ENCODE peak calls at places on chromosomes 16 and 17, in eight cellular contexts. P, F, G, E, R, V, D and I are unnamed samples. For H3K36me3, the result is how much of the 10 kb centered on the place peaks cover.

GRCh38 chr16:85659805-85660511 is 28.8 kb downstream of the GINS2 start:
- DNase-seq in F (peak), P (peak), E (peak), G (peak), V (peak), D (peak), R (peak), I (peak)

GRCh38 chr16:165539-166374 is at the start of gene HBM:
- DNase-seq in F (no peak), R (no peak), V (no peak), P (no peak), D (peak), G (no peak), E (no peak), I (no peak)

GRCh38 chr17:41176744-41177387 is 1.2 kb downstream of the KRTAP4-2 start:
- DNase-seq in F (no peak), D (no peak), R (no peak), G (no peak), P (no peak), V (no peak), E (no peak), I (no peak)

GRCh38 chr17:50947844-50948514 is 81.8 kb upstream of the TOB1 start:
- DNase-seq in R (peak), F (peak), P (no peak), V (no peak), E (no peak), D (no peak), G (no peak), I (peak)

GRCh38 chr17:56690441-56691291 is 97.2 kb downstream of the NOG start:
- DNase-seq in V (no peak), E (no peak), G (no peak), D (no peak), R (no peak), P (no peak), F (no peak), I (no peak)

GRCh38 chr17:69857412-69857835 is 217.6 kb upstream of the KCNJ16 start:
- DNase-seq in R (no peak), G (peak), D (no peak), V (no peak), P (peak), F (no peak), E (no peak), I (no peak)

GRCh38 chr16:81500833-81501521 is 56.4 kb downstream of the CMIP start:
- DNase-seq in V (peak), E (no peak), R (peak), F (peak), G (peak), D (no peak), P (peak), I (no peak)

GRCh38 chr17:39634384-39634871 is 2.5 kb upstream of the STARD3 start:
- DNase-seq in F (no peak), D (peak), E (peak), R (no peak), P (peak), G (peak), V (peak), I (no peak)

GRCh38 chr17:67253379-67253778 is 8.4 kb upstream of the HELZ start:
- DNase-seq in D (no peak), P (peak), V (no peak), G (no peak), R (no peak), F (no peak), E (no peak), I (no peak)

GRCh38 chr17:29116652-29117439 is 63.4 kb downstream of the MYO18A start:
- DNase-seq in R (peak), E (peak), D (peak), V (peak), P (peak), F (peak), G (peak), I (peak)

GRCh38 chr17:47298712-47299111 is 25.0 kb upstream of the EFCAB13 start:
- DNase-seq in V (no peak), F (no peak), G (no peak), E (no peak), R (no peak), D (no peak), P (no peak), I (no peak)

GRCh38 chr17:8436169-8436932 is 667 bp downstream of the NDEL1 start:
- DNase-seq in F (peak), R (peak), E (peak), G (peak), V (peak), D (peak), P (peak), I (peak)

GRCh38 chr17:82527893-82528292 is 8.4 kb downstream of the FOXK2 start:
- DNase-seq in V (no peak), G (no peak), P (no peak), R (no peak), E (no peak), F (no peak), D (no peak), I (no peak)

GRCh38 chr17:28097901-28098300 is 55.4 kb downstream of the NLK start:
- DNase-seq in P (no peak), G (no peak), V (no peak), D (no peak), E (no peak), F (no peak), R (no peak), I (no peak)

GRCh38 chr17:74566132-74566753 is 1.1 kb downstream of the CD300H start:
- DNase-seq in P (peak), F (no peak), E (peak), G (no peak), D (peak), R (peak), V (peak), I (no peak)
- H3K4me3 ChIP-seq in P (no peak), F (no peak), E (no peak), G (no peak), D (no peak), R (peak), V (no peak), I (no peak)

GRCh38 chr17:78423961-78424747 is 45.7 kb downstream of the PGS1 start:
- DNase-seq in P (no peak), V (peak), G (no peak), F (no peak), E (no peak), D (no peak), R (no peak), I (no peak)
- H3K36me3 ChIP-seq in P (under half), V (under half), G (under half), F (under half), E (half or more), D (under half), R (under half), I (under half)

DNA sequence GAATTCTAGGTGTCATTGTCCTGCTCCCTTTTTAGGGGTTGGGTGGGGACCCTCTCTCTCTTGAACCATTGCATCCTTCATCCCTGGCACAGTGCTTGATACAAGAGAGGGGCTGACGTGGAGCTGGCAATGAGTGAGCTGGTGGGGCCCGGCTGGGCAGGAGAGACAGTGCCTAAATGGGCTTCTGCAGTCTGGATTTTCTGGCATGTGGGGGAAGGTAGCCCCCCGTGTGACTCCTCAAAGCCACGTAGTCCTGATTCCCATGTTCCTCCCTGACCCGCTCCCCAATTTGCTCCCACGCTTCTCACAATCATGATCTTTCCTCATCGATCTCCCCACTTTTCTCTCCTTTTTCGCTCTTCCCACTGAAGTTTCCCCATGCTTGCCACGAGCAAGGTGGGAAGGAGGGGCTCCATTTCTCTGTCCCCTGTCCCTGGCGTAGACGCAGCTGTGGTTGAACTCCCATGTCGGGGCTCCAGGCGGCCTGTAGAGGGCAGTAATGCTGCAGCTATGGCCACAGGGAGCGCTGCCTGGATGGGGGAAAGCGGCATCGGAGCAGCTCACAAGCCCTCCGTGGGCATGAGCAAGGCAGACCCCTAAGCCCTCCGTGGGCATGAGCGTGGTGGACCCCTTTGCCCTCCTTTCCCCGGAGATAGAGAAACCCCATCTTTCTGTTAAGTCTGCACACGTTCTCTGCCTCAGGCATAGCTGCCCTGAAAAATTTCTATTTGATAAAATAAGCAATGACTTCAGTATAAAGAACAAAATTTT is 47.5 kb downstream of the HAPSTR1 start:
- DNase-seq in F (peak), V (peak), P (peak), D (peak), G (peak), E (peak), R (peak), I (peak)
- H3K4me3 ChIP-seq in F (no peak), V (peak), P (no peak), D (peak), G (peak), E (peak), R (peak), I (no peak)

GRCh38 chr17:17129466-17129865 is 76.7 kb downstream of the PLD6 start:
- DNase-seq in P (no peak), D (no peak), E (no peak), R (no peak), G (no peak), F (peak), V (no peak), I (no peak)

GRCh38 chr17:17131876-17132275 is 74.3 kb downstream of the PLD6 start:
- DNase-seq in P (no peak), R (no peak), G (no peak), V (no peak), F (peak), D (no peak), E (no peak), I (no peak)

GRCh38 chr17:17128476-17129075 is 77.6 kb downstream of the PLD6 start:
- DNase-seq in P (no peak), G (no peak), D (no peak), F (peak), V (no peak), R (peak), E (no peak), I (no peak)

GRCh38 chr17:17127730-17128291 is 78.3 kb downstream of the PLD6 start:
- DNase-seq in R (peak), D (no peak), F (peak), V (no peak), G (no peak), E (no peak), P (no peak), I (no peak)

GRCh38 chr17:17130077-17130844 is 75.9 kb downstream of the PLD6 start:
- DNase-seq in V (no peak), E (no peak), G (no peak), P (no peak), R (no peak), F (peak), D (no peak), I (no peak)
- H3K36me3 ChIP-seq in V (under half), E (half or more), G (half or more), P (under half), R (under half), F (under half), D (under half), I (under half)